ENCODE peak calls at places on chromosome 20, in five cellular contexts. K is T-cell; E is activated CD4-positive, alpha-beta T cell treated with anti-CD3 and anti-CD28 coated beads, Interleukin-2, amount 50 U/mL, for 4 hours; F is lower leg skin; Q is choroid plexus epithelial cell. P is an unnamed sample.

GRCh38 chr20:62950741-62951140 is 1.8 kb upstream of the SLC17A9 start:
- DNase-seq in K (no peak), E (no peak), F (no peak), Q (no peak), P (no peak)

GRCh38 chr20:25033250-25033940 is 24.5 kb downstream of the ACSS1 start:
- DNase-seq in K (no peak), E (no peak), F (no peak), Q (peak), P (no peak)

GRCh38 chr20:11740975-11741374 is 176.7 kb upstream of the BTBD3 start:
- DNase-seq in K (no peak), E (no peak), F (no peak), Q (no peak), P (no peak)

GRCh38 chr20:4522310-4522709 is 199.4 kb upstream of the PRND start:
- DNase-seq in K (no peak), E (no peak), F (no peak), Q (no peak), P (no peak)

GRCh38 chr20:51759769-51760510 is 8.2 kb downstream of the ATP9A start:
- DNase-seq in K (no peak), E (no peak), F (no peak), Q (no peak), P (no peak)

GRCh38 chr20:1183153-1183552 is 1.6 kb downstream of the TMEM74B start:
- DNase-seq in K (no peak), E (no peak), F (no peak), Q (no peak), P (no peak)

GRCh38 chr20:1588869-1589460 is 30.8 kb downstream of the SIRPB1 start:
- DNase-seq in K (no peak), E (no peak), F (no peak), Q (peak), P (no peak)

GRCh38 chr20:23568320-23569011 is at the start of gene CST9L:
- DNase-seq in K (no peak), E (no peak), F (no peak), Q (no peak), P (no peak)

GRCh38 chr20:62946918-62947317 is 5.6 kb upstream of the SLC17A9 start:
- DNase-seq in K (no peak), E (no peak), F (no peak), Q (no peak), P (no peak)

GRCh38 chr20:50259705-50260479 is 69.3 kb downstream of the CEBPB start:
- DNase-seq in K (no peak), E (no peak), F (peak), Q (no peak), P (no peak)

GRCh38 chr20:15446373-15446772 is 1109.0 kb upstream of the FLRT3 start:
- DNase-seq in K (no peak), E (no peak), F (no peak), Q (peak), P (no peak)

GRCh38 chr20:31785089-31785488 is 34.1 kb upstream of the MYLK2 start:
- DNase-seq in K (no peak), E (no peak), F (no peak), Q (no peak), P (no peak)

GRCh38 chr20:1562622-1563021 is 5.1 kb upstream of the SIRPD start:
- DNase-seq in K (no peak), E (no peak), F (no peak), Q (no peak), P (no peak)

GRCh38 chr20:62808211-62808865 is 3.7 kb downstream of the OGFR start:
- DNase-seq in K (peak), E (peak), F (no peak), Q (peak), P (peak)

GRCh38 chr20:35695978-35696377 is 3.2 kb downstream of the NFS1 start:
- DNase-seq in K (no peak), E (no peak), F (no peak), Q (no peak), P (no peak)

GRCh38 chr20:50680106-50680960 is 11.0 kb downstream of the RIPOR3 start:
- DNase-seq in K (no peak), E (no peak), F (no peak), Q (peak), P (no peak)

GRCh38 chr20:57664924-57665588 is 44.8 kb downstream of the PMEPA1 start:
- DNase-seq in K (no peak), E (no peak), F (no peak), Q (no peak), P (no peak)

GRCh38 chr20:5215592-5216304 is 88.9 kb downstream of the CDS2 start:
- DNase-seq in K (no peak), E (no peak), F (no peak), Q (peak), P (no peak)

GRCh38 chr20:31587545-31588389 is 17.3 kb upstream of the ID1 start:
- DNase-seq in K (no peak), E (no peak), F (no peak), Q (peak), P (no peak)

GRCh38 chr20:53656653-53657288 is 63.1 kb upstream of the ZNF217 start:
- DNase-seq in K (no peak), E (no peak), F (no peak), Q (peak), P (no peak)

GRCh38 chr20:49569403-49570115 is 1.6 kb upstream of the PTGIS start:
- DNase-seq in K (no peak), E (no peak), F (no peak), Q (peak), P (no peak)

GRCh38 chr20:63587781-63588591 is 13.9 kb upstream of the HELZ2 start:
- DNase-seq in K (no peak), E (no peak), F (no peak), Q (no peak), P (no peak)

P was measured in GM12891.